ENCODE peak calls at places on chromosome 16, in ten cellular contexts. K, H, E, W, O, A, F, T, C and I are unnamed samples.

GRCh38 chr16:47045023-47045422 is 71.5 kb upstream of the DNAJA2 start:
- DNase-seq in K (peak), H (no peak), E (no peak), W (no peak), O (no peak), A (peak), F (no peak), T (peak), C (no peak), I (no peak)

GRCh38 chr16:89073346-89074221 is 20.1 kb upstream of the ACSF3 start:
- DNase-seq in K (no peak), H (no peak), E (no peak), W (no peak), O (no peak), A (no peak), F (no peak), T (no peak), C (no peak), I (no peak)

GRCh38 chr16:48367443-48368049 is 17.7 kb downstream of the SIAH1 start:
- DNase-seq in K (peak), H (no peak), E (no peak), W (no peak), O (no peak), A (no peak), F (no peak), T (no peak), C (no peak), I (no peak)

GRCh38 chr16:14486520-14487303 is 143.3 kb downstream of the PARN start:
- DNase-seq in K (peak), H (no peak), E (peak), W (peak), O (peak), A (peak), F (peak), T (peak), C (peak), I (peak)

GRCh38 chr16:10419701-10420100 is 33.8 kb downstream of the ATF7IP2 start:
- DNase-seq in K (no peak), H (no peak), E (no peak), W (no peak), O (no peak), A (no peak), F (no peak), T (no peak), C (no peak), I (no peak)

GRCh38 chr16:63922563-63922962 is 1199.3 kb downstream of the CDH11 start:
- DNase-seq in K (peak), H (no peak), E (no peak), W (no peak), O (no peak), A (no peak), F (no peak), T (no peak), C (no peak), I (peak)

GRCh38 chr16:69848635-69849545 is 86.8 kb downstream of the WWP2 start:
- DNase-seq in K (peak), H (no peak), E (peak), W (no peak), O (peak), A (peak), F (peak), T (peak), C (no peak), I (peak)

GRCh38 chr16:83113317-83113716 is 486.5 kb downstream of the CDH13 start:
- DNase-seq in K (no peak), H (peak), E (no peak), W (no peak), O (peak), A (peak), F (no peak), T (peak), C (peak), I (peak)

GRCh38 chr16:3587547-3588110 is 10.4 kb upstream of the NLRC3 start:
- DNase-seq in K (no peak), H (no peak), E (no peak), W (no peak), O (no peak), A (no peak), F (no peak), T (no peak), C (no peak), I (no peak)

GRCh38 chr16:3771513-3771912 is 54.2 kb upstream of the TRAP1 start:
- DNase-seq in K (no peak), H (no peak), E (no peak), W (peak), O (no peak), A (no peak), F (no peak), T (no peak), C (peak), I (peak)

GRCh38 chr16:87823146-87823929 is 46.0 kb downstream of the SLC7A5 start:
- DNase-seq in K (no peak), H (no peak), E (no peak), W (no peak), O (no peak), A (no peak), F (no peak), T (no peak), C (no peak), I (no peak)

GRCh38 chr16:2532494-2533141 is 1.4 kb upstream of the CEMP1 start:
- DNase-seq in K (peak), H (peak), E (peak), W (peak), O (peak), A (peak), F (no peak), T (peak), C (no peak), I (peak)

GRCh38 chr16:70460737-70461261 is 6.4 kb downstream of the FCSK start:
- DNase-seq in K (no peak), H (no peak), E (no peak), W (no peak), O (peak), A (peak), F (no peak), T (no peak), C (no peak), I (no peak)

GRCh38 chr16:5516115-5516514 is 418.5 kb upstream of the EEF2KMT start:
- DNase-seq in K (no peak), H (no peak), E (no peak), W (no peak), O (no peak), A (no peak), F (no peak), T (no peak), C (no peak), I (no peak)

GRCh38 chr16:28538733-28539596 is at the start of gene NUPR1:
- DNase-seq in K (peak), H (peak), E (peak), W (peak), O (peak), A (peak), F (peak), T (peak), C (peak), I (peak)

GRCh38 chr16:70686376-70687171 is 721 bp upstream of the MTSS2 start:
- DNase-seq in K (no peak), H (no peak), E (no peak), W (no peak), O (no peak), A (no peak), F (no peak), T (no peak), C (no peak), I (no peak)

GRCh38 chr16:50411034-50411433 is 42.2 kb upstream of the BRD7 start:
- DNase-seq in K (no peak), H (no peak), E (no peak), W (no peak), O (no peak), A (no peak), F (no peak), T (no peak), C (no peak), I (no peak)

GRCh38 chr16:87550510-87550961 is 51.8 kb upstream of the JPH3 start:
- DNase-seq in K (no peak), H (peak), E (peak), W (peak), O (no peak), A (no peak), F (no peak), T (no peak), C (peak), I (peak)

GRCh38 chr16:11097094-11097781 is 152.9 kb downstream of the CLEC16A start:
- DNase-seq in K (no peak), H (no peak), E (no peak), W (no peak), O (no peak), A (no peak), F (no peak), T (no peak), C (no peak), I (no peak)

GRCh38 chr16:3979518-3979917 is 99.0 kb upstream of the CREBBP start:
- DNase-seq in K (no peak), H (no peak), E (no peak), W (no peak), O (no peak), A (no peak), F (no peak), T (no peak), C (no peak), I (no peak)

GRCh38 chr16:7653746-7654145 is 321.1 kb downstream of the RBFOX1 start:
- DNase-seq in K (no peak), H (no peak), E (no peak), W (no peak), O (no peak), A (no peak), F (no peak), T (no peak), C (no peak), I (no peak)

GRCh38 chr16:81261049-81261648 is 22.7 kb downstream of the BCO1 start:
- DNase-seq in K (no peak), H (peak), E (peak), W (no peak), O (no peak), A (peak), F (no peak), T (no peak), C (peak), I (peak)

GRCh38 chr16:88969361-88969831 is 7.6 kb downstream of the CBFA2T3 start:
- DNase-seq in K (no peak), H (no peak), E (no peak), W (no peak), O (no peak), A (no peak), F (no peak), T (no peak), C (no peak), I (no peak)

GRCh38 chr16:57736419-57737281 is 1.1 kb downstream of the KATNB1 start:
- DNase-seq in K (peak), H (peak), E (peak), W (peak), O (peak), A (peak), F (peak), T (peak), C (peak), I (peak)
- TF ChIP-seq CTCF in K (peak), H (no peak), E (no peak), W (peak), O (peak), A (peak), F (peak), T (no peak), C (peak), I (no peak)

GRCh38 chr16:66928702-66929388 is 3.5 kb upstream of the RRAD start:
- DNase-seq in K (no peak), H (peak), E (no peak), W (no peak), O (peak), A (peak), F (no peak), T (no peak), C (no peak), I (peak)

GRCh38 chr16:66926171-66926570 is 836 bp upstream of the RRAD start:
- DNase-seq in K (no peak), H (no peak), E (peak), W (no peak), O (no peak), A (no peak), F (no peak), T (no peak), C (no peak), I (no peak)

GRCh38 chr16:66927918-66928649 is 2.7 kb upstream of the RRAD start:
- DNase-seq in K (peak), H (no peak), E (no peak), W (peak), O (peak), A (no peak), F (no peak), T (no peak), C (no peak), I (peak)

GRCh38 chr16:66925322-66925840 is at the start of gene RRAD:
- DNase-seq in K (peak), H (peak), E (no peak), W (no peak), O (peak), A (peak), F (no peak), T (no peak), C (no peak), I (no peak)

GRCh38 chr16:66927012-66927436 is 1.7 kb upstream of the RRAD start:
- DNase-seq in K (peak), H (peak), E (no peak), W (peak), O (peak), A (peak), F (peak), T (no peak), C (peak), I (peak)
- TF ChIP-seq CTCF in K (no peak), H (no peak), E (no peak), W (no peak), O (no peak), A (no peak), F (no peak), T (no peak), C (no peak), I (no peak)

DNA sequence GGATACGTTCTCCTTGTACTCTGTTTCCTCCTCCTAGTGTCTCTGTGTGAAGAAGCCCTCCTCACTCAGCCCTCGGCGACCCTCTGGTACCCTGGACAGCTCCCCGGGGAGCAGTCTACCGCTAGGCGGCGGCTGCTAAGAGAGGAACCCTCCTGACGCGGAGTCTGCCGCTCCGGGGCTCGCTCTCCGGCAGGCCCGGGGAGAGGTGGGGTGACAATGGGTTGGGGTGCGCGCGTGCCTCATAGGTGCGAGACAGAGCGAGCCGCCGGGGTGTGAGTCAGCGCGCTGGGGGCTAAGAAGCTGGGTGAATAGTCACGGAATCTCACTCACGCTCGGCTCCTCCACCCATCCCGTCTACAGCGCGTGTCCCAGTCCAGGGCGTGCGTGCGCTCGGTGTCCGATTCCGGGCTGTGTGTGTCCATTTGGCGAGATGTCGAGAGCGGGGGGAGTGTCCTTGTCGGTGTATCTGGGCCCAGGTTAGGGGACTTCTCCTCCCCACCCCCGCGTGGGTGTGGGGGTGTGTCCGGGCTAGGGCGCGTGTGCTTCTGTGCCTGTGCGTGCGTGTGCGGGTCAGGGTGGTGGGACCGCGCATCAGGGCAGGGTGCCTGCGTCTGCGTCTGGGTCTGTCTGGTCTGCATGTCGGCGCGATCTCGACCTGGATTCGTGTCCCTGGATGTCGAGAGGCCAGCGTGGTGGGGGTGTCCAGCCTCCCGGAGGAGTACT is 578 bp upstream of the HS3ST2 start:
- DNase-seq in K (peak), H (peak), E (peak), W (peak), O (peak), A (peak), F (no peak), T (peak), C (no peak), I (peak)
- TF ChIP-seq CTCF in K (peak), H (peak), E (no peak), W (peak), O (peak), A (peak), F (peak), T (peak), C (peak), I (peak)

GRCh38 chr16:25014500-25015147 is 545 bp downstream of the ARHGAP17 start:
- DNase-seq in K (peak), H (peak), E (peak), W (peak), O (peak), A (peak), F (no peak), T (peak), C (peak), I (peak)
- TF ChIP-seq CTCF in K (no peak), H (no peak), E (peak), W (no peak), O (no peak), A (no peak), F (no peak), T (no peak), C (no peak), I (no peak)

DNA sequence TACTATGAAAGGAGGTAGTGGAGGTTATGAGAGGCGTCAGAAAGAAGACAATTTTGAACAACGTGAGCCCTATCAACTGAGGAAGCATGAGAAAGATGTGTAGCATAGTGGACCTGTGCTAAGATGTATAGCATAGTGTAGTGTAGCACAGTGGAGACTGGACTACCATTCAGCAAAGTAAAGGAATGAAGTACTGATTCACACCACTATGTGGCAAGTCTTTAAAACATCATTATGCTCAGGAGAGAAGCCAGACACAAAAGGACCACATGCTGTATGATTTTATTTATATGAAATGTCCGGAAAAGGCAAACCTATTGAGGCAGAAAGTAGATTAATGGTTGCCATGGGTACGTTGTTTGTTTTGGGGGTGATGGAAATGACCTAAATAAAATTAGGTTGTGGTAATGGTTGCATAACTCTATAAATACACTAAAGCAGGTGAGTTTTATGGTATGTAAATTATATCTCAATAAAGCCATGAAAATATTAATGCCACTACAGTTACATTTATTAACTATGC is 20.4 kb upstream of the XYLT1 start:
- DNase-seq in K (no peak), H (no peak), E (no peak), W (no peak), O (no peak), A (no peak), F (no peak), T (no peak), C (no peak), I (no peak)
- TF ChIP-seq CTCF in K (no peak), H (no peak), E (no peak), W (no peak), O (no peak), A (no peak), F (no peak), T (no peak), C (no peak), I (no peak)